ENCODE peak calls at places on chromosomes 11 and 22, in eight cellular contexts. Y is mucosa of descending colon, O is spleen, M is fibroblast of the aortic adventitia, I is RWPE1, Q is GM10248, W is colonic mucosa, D is HCT116. P is an unnamed sample.

GRCh38 chr11:132718711-132719641 is 813.3 kb downstream of the OPCML start:
- DNase-seq in O (no peak), D (no peak), M (no peak), Q (no peak), W (peak), I (no peak), Y (no peak), P (no peak)

GRCh38 chr11:76313913-76314740 is 66.8 kb downstream of the THAP12 start:
- DNase-seq in Q (no peak), D (no peak), O (no peak), I (no peak), M (no peak), W (no peak), Y (no peak), P (no peak)

GRCh38 chr11:104905271-104905670 is 7.0 kb upstream of the CASP12 start:
- DNase-seq in W (no peak), O (no peak), D (peak), Q (no peak), I (no peak), M (no peak), Y (no peak), P (no peak)

GRCh38 chr11:134844838-134845237 is 432.8 kb upstream of the B3GAT1 start:
- DNase-seq in D (no peak), M (no peak), Q (no peak), W (no peak), Y (no peak), I (no peak), O (peak), P (no peak)

GRCh38 chr11:68965901-68966868 is 14.6 kb downstream of the MRGPRD start:
- DNase-seq in D (no peak), O (no peak), W (no peak), Y (no peak), I (no peak), Q (no peak), M (no peak), P (no peak)

GRCh38 chr11:43419460-43419859 is 60.7 kb downstream of the TTC17 start:
- DNase-seq in I (peak), W (peak), D (peak), M (peak), O (no peak), Y (no peak), Q (peak), P (peak)

GRCh38 chr22:48227341-48228018 is 1465.0 kb downstream of the TBC1D22A start:
- DNase-seq in I (no peak), W (no peak), M (no peak), O (peak), D (no peak), Y (no peak), Q (no peak), P (no peak)

GRCh38 chr11:130785376-130786110 is 130.7 kb downstream of the SNX19 start:
- DNase-seq in O (no peak), W (no peak), Y (no peak), M (peak), Q (no peak), D (no peak), I (peak), P (peak)

GRCh38 chr22:22076361-22076760 is 93.8 kb upstream of the TOP3B start:
- DNase-seq in I (no peak), D (no peak), Y (no peak), O (no peak), Q (no peak), W (no peak), M (no peak), P (no peak)

GRCh38 chr11:3942956-3943497 is 87.6 kb downstream of the STIM1 start:
- DNase-seq in W (no peak), Q (no peak), I (no peak), M (peak), Y (no peak), D (no peak), O (no peak), P (no peak)

GRCh38 chr11:10514210-10514609 is 26.8 kb downstream of the RNF141 start:
- DNase-seq in D (no peak), M (peak), W (no peak), I (no peak), Y (no peak), Q (no peak), O (no peak), P (no peak)
- TF ChIP-seq CTCF in D (peak), M (peak), W (peak), I (peak), Y (no peak), Q (no peak), O (peak), P (no peak)

DNA sequence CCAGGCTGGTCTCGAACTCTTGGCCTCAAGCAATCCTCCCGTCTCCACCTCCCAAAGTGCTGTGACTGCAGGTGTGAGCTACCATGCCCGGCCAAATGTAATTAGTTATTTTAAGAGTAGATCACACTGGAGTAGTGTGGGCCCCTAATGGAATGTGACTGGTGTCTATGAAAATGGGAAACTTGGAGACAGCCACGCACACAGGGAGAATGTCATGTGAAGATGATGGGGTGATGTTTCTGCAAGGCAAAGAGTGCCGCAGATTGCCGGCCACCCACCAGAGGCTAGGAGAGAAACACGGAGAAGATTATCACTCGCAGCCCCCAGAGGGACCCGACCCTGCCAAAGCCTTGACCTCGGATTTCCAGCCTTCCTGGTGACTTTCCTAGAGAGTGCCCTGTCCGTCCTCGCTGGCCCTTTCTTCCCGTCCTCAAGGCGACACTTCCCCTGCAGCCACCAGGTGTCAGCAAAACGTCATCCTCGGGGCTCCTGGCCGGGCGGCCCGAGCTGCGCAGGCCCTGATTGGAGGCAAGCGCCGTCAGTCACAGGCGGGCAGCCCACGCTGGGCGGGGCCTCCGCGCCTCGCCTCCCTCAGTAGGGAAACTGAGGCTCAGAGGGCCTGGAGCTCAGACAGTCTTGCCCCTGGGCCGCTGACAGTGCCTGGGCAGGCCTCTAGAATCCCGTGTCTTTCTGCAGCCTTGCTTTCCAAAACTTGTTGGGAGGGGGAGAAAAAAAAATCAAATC is 16.3 kb downstream of the CRYBB2 start:
- DNase-seq in M (peak), Y (peak), W (peak), D (peak), I (peak), O (peak), Q (peak), P (peak)
- TF ChIP-seq CTCF in M (peak), Y (peak), W (peak), D (peak), I (peak), O (peak), Q (peak), P (peak)

DNA sequence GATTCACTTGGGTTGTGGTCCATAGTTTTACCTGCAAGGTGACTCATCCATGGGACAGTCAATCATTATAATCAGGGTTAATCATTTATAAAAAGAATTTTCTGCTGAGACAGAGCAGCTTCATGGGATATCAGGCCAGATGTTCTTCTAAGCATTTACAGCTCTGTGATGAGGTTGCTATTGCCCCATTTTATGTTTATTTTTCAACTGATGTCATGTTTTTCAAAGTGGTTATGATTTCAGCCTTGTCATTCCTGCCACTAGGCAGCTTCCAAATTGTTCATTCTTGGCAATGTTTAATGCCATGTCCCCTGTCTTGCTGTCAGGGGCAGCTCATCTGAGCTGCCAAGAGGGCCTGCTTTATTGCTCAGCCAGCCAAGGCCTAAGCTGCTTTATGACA is 35.9 kb upstream of the ZBED5 start:
- DNase-seq in M (peak), D (no peak), Y (no peak), W (no peak), Q (no peak), I (no peak), O (no peak), P (peak)
- TF ChIP-seq CTCF in M (peak), D (peak), Y (peak), W (peak), Q (no peak), I (no peak), O (peak), P (peak)

GRCh38 chr11:61701298-61701993 is 21.3 kb downstream of the DAGLA start:
- DNase-seq in O (no peak), D (peak), M (no peak), W (no peak), I (no peak), Y (no peak), Q (no peak), P (peak)
- TF ChIP-seq CTCF in O (no peak), D (peak), M (peak), W (peak), I (no peak), Y (no peak), Q (no peak), P (peak)

GRCh38 chr11:127136438-127136837 is 135.9 kb upstream of the KIRREL3 start:
- DNase-seq in W (no peak), D (no peak), Y (no peak), Q (no peak), O (no peak), M (no peak), I (no peak), P (no peak)
- TF ChIP-seq CTCF in W (no peak), D (no peak), Y (no peak), Q (no peak), O (no peak), M (no peak), I (no peak), P (no peak)

GRCh38 chr22:29470159-29470855 is 9.7 kb upstream of the NEFH start:
- DNase-seq in D (peak), O (peak), Q (peak), Y (peak), M (peak), I (peak), W (peak), P (peak)
- TF ChIP-seq CTCF in D (peak), O (peak), Q (peak), Y (peak), M (peak), I (peak), W (peak), P (peak)

GRCh38 chr11:47377571-47378010 is 756 bp downstream of the SPI1 start:
- DNase-seq in W (no peak), D (no peak), Q (no peak), M (no peak), Y (no peak), O (peak), I (no peak), P (no peak)

GRCh38 chr11:47376183-47376542 is 2.2 kb downstream of the SPI1 start:
- DNase-seq in O (peak), D (no peak), M (no peak), W (no peak), Q (no peak), Y (peak), I (no peak), P (no peak)

GRCh38 chr11:47378011-47378835 is at the start of gene SPI1:
- DNase-seq in O (peak), I (no peak), W (peak), D (no peak), Y (peak), M (no peak), Q (peak), P (no peak)

GRCh38 chr11:47375546-47376085 is 2.7 kb downstream of the SPI1 start:
- DNase-seq in W (no peak), I (no peak), D (no peak), M (no peak), Y (peak), Q (no peak), O (peak), P (no peak)

DNA sequence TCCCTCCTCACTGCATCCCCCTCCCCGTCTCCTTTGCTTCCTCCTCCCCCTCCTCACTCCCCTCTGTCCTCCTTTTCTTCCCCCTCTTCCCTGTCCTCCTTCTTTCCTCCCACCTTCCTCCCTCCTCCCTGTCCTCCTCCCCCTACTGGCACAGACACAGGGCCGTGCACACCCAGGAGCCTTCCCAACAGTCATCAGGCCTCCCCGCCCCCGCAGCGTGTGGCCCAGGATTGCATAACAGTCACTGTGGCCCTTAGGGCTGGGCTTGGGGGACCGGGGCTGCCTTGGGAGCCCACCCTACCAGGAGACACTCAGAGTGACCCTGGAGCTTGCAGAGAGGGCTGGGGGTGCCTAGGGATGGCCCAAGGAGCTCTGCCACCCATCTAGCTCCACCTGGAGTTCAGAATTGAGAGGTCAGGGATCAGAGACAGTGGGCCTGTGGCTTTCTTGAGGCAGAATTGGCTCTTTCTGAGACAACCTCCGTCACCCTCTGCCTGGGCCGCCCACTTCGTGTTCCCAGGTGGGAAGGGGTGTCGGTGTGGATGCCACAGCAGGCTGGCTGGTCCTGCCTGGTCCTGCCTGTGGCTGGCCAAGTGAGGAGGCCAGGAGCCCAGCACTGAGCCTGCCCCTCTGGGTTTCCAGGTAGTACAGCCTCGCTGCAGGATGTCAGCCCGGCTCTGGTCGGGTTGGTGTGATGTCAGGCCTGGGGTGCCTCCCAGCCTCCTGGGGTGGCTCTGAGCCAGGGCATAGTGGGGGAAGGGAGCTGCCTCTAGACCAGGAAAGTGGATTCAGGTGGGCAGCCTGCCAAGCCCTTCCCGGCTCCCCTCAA is 1.6 kb downstream of the SPI1 start:
- DNase-seq in O (peak), D (no peak), Q (peak), W (no peak), I (no peak), Y (peak), M (no peak), P (no peak)
- TF ChIP-seq CTCF in O (no peak), D (no peak), Q (no peak), W (no peak), I (no peak), Y (no peak), M (no peak), P (no peak)

DNA sequence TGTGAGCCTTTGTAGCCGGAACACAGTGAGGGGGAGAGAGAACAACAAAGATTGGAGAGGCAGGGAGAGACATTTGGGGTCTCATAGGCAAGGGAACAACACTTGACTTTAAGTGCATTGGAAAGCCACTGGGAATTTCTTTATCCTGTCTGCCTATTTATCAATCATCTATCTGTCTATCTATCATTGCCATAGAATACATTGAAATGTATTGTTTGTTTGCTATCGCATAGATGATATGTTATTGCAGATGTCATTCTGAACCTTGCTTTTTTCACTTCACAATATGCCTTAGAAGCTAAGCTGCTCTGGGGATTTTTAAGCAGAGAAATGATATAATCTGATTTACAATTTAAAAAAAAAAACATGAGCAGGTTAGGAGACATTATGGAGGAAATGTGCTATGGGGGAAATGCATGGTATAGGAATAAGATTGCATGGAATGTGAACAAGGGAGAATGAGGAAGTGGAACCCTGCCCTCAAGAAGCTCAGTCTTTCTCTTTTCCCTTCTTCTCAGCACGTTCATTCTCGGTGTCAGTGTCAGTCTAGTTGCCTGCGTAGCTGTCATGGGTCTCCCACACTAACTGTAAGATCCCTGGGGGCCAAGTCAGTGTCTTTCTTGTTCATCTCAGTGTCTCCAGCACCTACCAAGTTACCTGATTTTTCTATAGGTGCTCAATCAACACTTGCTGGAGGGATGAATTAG is 158.7 kb upstream of the ARHGAP20 start:
- DNase-seq in O (no peak), Q (no peak), D (no peak), M (no peak), W (no peak), Y (no peak), I (no peak), P (no peak)
- TF ChIP-seq CTCF in O (no peak), Q (no peak), D (no peak), M (no peak), W (no peak), Y (no peak), I (no peak), P (no peak)

GRCh38 chr11:106974831-106975230 is 43.4 kb downstream of the GUCY1A2 start:
- DNase-seq in O (no peak), Q (no peak), Y (no peak), D (no peak), I (no peak), M (no peak), W (no peak), P (peak)
- TF ChIP-seq CTCF in O (no peak), Q (no peak), Y (no peak), D (no peak), I (no peak), M (no peak), W (no peak), P (no peak)

GRCh38 chr11:72787262-72788104 is 6.4 kb downstream of the STARD10 start:
- DNase-seq in I (no peak), D (no peak), Q (peak), O (peak), M (no peak), W (peak), Y (peak), P (no peak)
- TF ChIP-seq CTCF in I (no peak), D (peak), Q (no peak), O (peak), M (peak), W (no peak), Y (no peak), P (no peak)

P was measured in fibroblast of lung.